ENCODE peak calls at places on chromosome X, in five cellular contexts. One of them, this sample, is unnamed.

GRCh38 chrX:127112726-127113125 is 293.2 kb downstream of the PRR32 start:
- DNase-seq in transverse colon: no peak
- DNase-seq in lower leg skin: no peak
- DNase-seq in neural progenitor cell: no peak
- DNase-seq in dorsolateral prefrontal cortex: no peak
- DNase-seq in this sample: no peak

GRCh38 chrX:15471016-15471415 is 22.1 kb downstream of the PIR start:
- DNase-seq in lower leg skin: peak
- DNase-seq in dorsolateral prefrontal cortex: peak
- DNase-seq in neural progenitor cell: peak
- DNase-seq in transverse colon: peak
- DNase-seq in this sample: peak

GRCh38 chrX:20265221-20265725 is 1.4 kb downstream of the RPS6KA3 start:
- DNase-seq in lower leg skin: peak
- DNase-seq in dorsolateral prefrontal cortex: no peak
- DNase-seq in transverse colon: peak
- DNase-seq in neural progenitor cell: peak
- DNase-seq in this sample: peak

GRCh38 chrX:20037182-20037581 is 46.3 kb upstream of the BCLAF3 start:
- DNase-seq in transverse colon: no peak
- DNase-seq in dorsolateral prefrontal cortex: no peak
- DNase-seq in neural progenitor cell: no peak
- DNase-seq in lower leg skin: no peak
- DNase-seq in this sample: no peak

GRCh38 chrX:154308108-154308946 is 12.7 kb downstream of the TKTL1 start:
- DNase-seq in dorsolateral prefrontal cortex: no peak
- DNase-seq in neural progenitor cell: peak
- DNase-seq in transverse colon: peak
- DNase-seq in lower leg skin: peak
- DNase-seq in this sample: peak

GRCh38 chrX:36961590-36961989 is 46.6 kb upstream of the FAM47C start:
- DNase-seq in lower leg skin: no peak
- DNase-seq in transverse colon: no peak
- DNase-seq in neural progenitor cell: peak
- DNase-seq in dorsolateral prefrontal cortex: no peak
- DNase-seq in this sample: no peak

GRCh38 chrX:1385824-1386223 is 6.1 kb downstream of the SLC25A6 start:
- DNase-seq in lower leg skin: peak
- DNase-seq in neural progenitor cell: no peak
- DNase-seq in dorsolateral prefrontal cortex: no peak
- DNase-seq in transverse colon: no peak
- DNase-seq in this sample: no peak

GRCh38 chrX:74104356-74105065 is 199.5 kb upstream of the ZCCHC13 start:
- DNase-seq in dorsolateral prefrontal cortex: no peak
- DNase-seq in transverse colon: no peak
- DNase-seq in lower leg skin: no peak
- DNase-seq in neural progenitor cell: no peak
- DNase-seq in this sample: no peak

GRCh38 chrX:95057341-95057740 is 1383.3 kb downstream of the FAM133A start:
- DNase-seq in dorsolateral prefrontal cortex: no peak
- DNase-seq in transverse colon: no peak
- DNase-seq in lower leg skin: no peak
- DNase-seq in neural progenitor cell: no peak
- DNase-seq in this sample: no peak

GRCh38 chrX:115595049-115595448 is 34.1 kb downstream of the PLS3 start:
- DNase-seq in transverse colon: no peak
- DNase-seq in lower leg skin: no peak
- DNase-seq in neural progenitor cell: no peak
- DNase-seq in dorsolateral prefrontal cortex: no peak
- DNase-seq in this sample: no peak

GRCh38 chrX:70089575-70090297 is 27.5 kb downstream of the OTUD6A start:
- DNase-seq in transverse colon: no peak
- DNase-seq in lower leg skin: no peak
- DNase-seq in dorsolateral prefrontal cortex: no peak
- DNase-seq in neural progenitor cell: no peak
- DNase-seq in this sample: no peak

GRCh38 chrX:44020693-44021092 is 47.5 kb upstream of the NDP start:
- DNase-seq in neural progenitor cell: no peak
- DNase-seq in dorsolateral prefrontal cortex: no peak
- DNase-seq in transverse colon: no peak
- DNase-seq in lower leg skin: no peak
- DNase-seq in this sample: no peak

GRCh38 chrX:8374041-8374825 is 90.4 kb upstream of the VCX3B start:
- DNase-seq in neural progenitor cell: no peak
- DNase-seq in dorsolateral prefrontal cortex: no peak
- DNase-seq in transverse colon: no peak
- DNase-seq in lower leg skin: no peak
- DNase-seq in this sample: no peak

GRCh38 chrX:147498796-147499195 is 412.9 kb upstream of the FMR1 start:
- DNase-seq in dorsolateral prefrontal cortex: no peak
- DNase-seq in lower leg skin: no peak
- DNase-seq in neural progenitor cell: no peak
- DNase-seq in transverse colon: no peak
- DNase-seq in this sample: no peak

GRCh38 chrX:15973299-15973698 is 118.7 kb upstream of the AP1S2 start:
- DNase-seq in dorsolateral prefrontal cortex: no peak
- DNase-seq in transverse colon: peak
- DNase-seq in lower leg skin: no peak
- DNase-seq in neural progenitor cell: peak
- DNase-seq in this sample: peak

GRCh38 chrX:23389196-23389792 is 54.6 kb downstream of the PTCHD1 start:
- DNase-seq in transverse colon: no peak
- DNase-seq in dorsolateral prefrontal cortex: no peak
- DNase-seq in lower leg skin: no peak
- DNase-seq in neural progenitor cell: no peak
- DNase-seq in this sample: no peak

GRCh38 chrX:13386636-13387035 is 66.8 kb upstream of the ATXN3L start:
- DNase-seq in lower leg skin: no peak
- DNase-seq in transverse colon: no peak
- DNase-seq in dorsolateral prefrontal cortex: no peak
- DNase-seq in neural progenitor cell: no peak
- DNase-seq in this sample: no peak

GRCh38 chrX:50100188-50100587 is 100.6 kb downstream of the AKAP4 start:
- DNase-seq in transverse colon: no peak
- DNase-seq in dorsolateral prefrontal cortex: no peak
- DNase-seq in lower leg skin: no peak
- DNase-seq in neural progenitor cell: peak
- DNase-seq in this sample: no peak

GRCh38 chrX:66074920-66075879 is 35.3 kb upstream of the VSIG4 start:
- DNase-seq in dorsolateral prefrontal cortex: peak
- DNase-seq in neural progenitor cell: no peak
- DNase-seq in transverse colon: peak
- DNase-seq in lower leg skin: peak
- DNase-seq in this sample: no peak

GRCh38 chrX:10014462-10015373 is 47.6 kb downstream of the CLDN34 start:
- DNase-seq in dorsolateral prefrontal cortex: peak
- DNase-seq in neural progenitor cell: peak
- DNase-seq in lower leg skin: peak
- DNase-seq in transverse colon: peak
- DNase-seq in this sample: peak

GRCh38 chrX:40086569-40087335 is 11.0 kb downstream of the BCOR start:
- DNase-seq in lower leg skin: no peak
- DNase-seq in dorsolateral prefrontal cortex: peak
- DNase-seq in transverse colon: no peak
- DNase-seq in neural progenitor cell: peak
- DNase-seq in this sample: no peak

GRCh38 chrX:11241720-11242119 is 51.5 kb upstream of the AMELX start:
- DNase-seq in lower leg skin: no peak
- DNase-seq in transverse colon: no peak
- DNase-seq in dorsolateral prefrontal cortex: no peak
- DNase-seq in neural progenitor cell: no peak
- DNase-seq in this sample: no peak

GRCh38 chrX:26295425-26295824 is 79.5 kb downstream of the MAGEB5 start:
- DNase-seq in transverse colon: no peak
- DNase-seq in dorsolateral prefrontal cortex: no peak
- DNase-seq in lower leg skin: no peak
- DNase-seq in neural progenitor cell: no peak
- DNase-seq in this sample: no peak

GRCh38 chrX:40109288-40110008 is 11.7 kb upstream of the BCOR start:
- DNase-seq in dorsolateral prefrontal cortex: no peak
- DNase-seq in transverse colon: peak
- DNase-seq in neural progenitor cell: peak
- DNase-seq in lower leg skin: no peak
- DNase-seq in this sample: peak

GRCh38 chrX:16429391-16429790 is 220.6 kb upstream of the S100G start:
- DNase-seq in lower leg skin: no peak
- DNase-seq in transverse colon: no peak
- DNase-seq in dorsolateral prefrontal cortex: no peak
- DNase-seq in neural progenitor cell: no peak
- DNase-seq in this sample: no peak

GRCh38 chrX:30865020-30865419 is 24.0 kb downstream of the TAB3 start:
- DNase-seq in dorsolateral prefrontal cortex: no peak
- DNase-seq in neural progenitor cell: peak
- DNase-seq in transverse colon: no peak
- DNase-seq in lower leg skin: no peak
- DNase-seq in this sample: peak

GRCh38 chrX:44873415-44874270 is 655 bp downstream of the KDM6A start:
- DNase-seq in transverse colon: peak
- DNase-seq in neural progenitor cell: peak
- DNase-seq in lower leg skin: peak
- DNase-seq in dorsolateral prefrontal cortex: peak
- DNase-seq in this sample: peak

GRCh38 chrX:128975716-128976115 is 547.6 kb downstream of the SMARCA1 start:
- DNase-seq in neural progenitor cell: peak
- DNase-seq in lower leg skin: no peak
- DNase-seq in dorsolateral prefrontal cortex: peak
- DNase-seq in transverse colon: peak
- DNase-seq in this sample: peak

GRCh38 chrX:425056-425455 is 38.3 kb upstream of the PPP2R3B start:
- DNase-seq in transverse colon: no peak
- DNase-seq in neural progenitor cell: no peak
- DNase-seq in lower leg skin: no peak
- DNase-seq in dorsolateral prefrontal cortex: no peak
- DNase-seq in this sample: no peak

GRCh38 chrX:120450163-120450562 is 18.9 kb downstream of the LAMP2 start:
- DNase-seq in neural progenitor cell: peak
- DNase-seq in lower leg skin: no peak
- DNase-seq in dorsolateral prefrontal cortex: no peak
- DNase-seq in transverse colon: no peak
- DNase-seq in this sample: no peak

GRCh38 chrX:109826954-109827708 is 94.1 kb upstream of the ACSL4 start:
- DNase-seq in lower leg skin: no peak
- DNase-seq in dorsolateral prefrontal cortex: no peak
- DNase-seq in transverse colon: no peak
- DNase-seq in neural progenitor cell: no peak
- DNase-seq in this sample: no peak
- TF ChIP-seq CTCF in lower leg skin: no peak
- TF ChIP-seq CTCF in dorsolateral prefrontal cortex: no peak
- TF ChIP-seq CTCF in transverse colon: no peak
- TF ChIP-seq CTCF in neural progenitor cell: no peak
- TF ChIP-seq CTCF in this sample: no peak

DNA sequence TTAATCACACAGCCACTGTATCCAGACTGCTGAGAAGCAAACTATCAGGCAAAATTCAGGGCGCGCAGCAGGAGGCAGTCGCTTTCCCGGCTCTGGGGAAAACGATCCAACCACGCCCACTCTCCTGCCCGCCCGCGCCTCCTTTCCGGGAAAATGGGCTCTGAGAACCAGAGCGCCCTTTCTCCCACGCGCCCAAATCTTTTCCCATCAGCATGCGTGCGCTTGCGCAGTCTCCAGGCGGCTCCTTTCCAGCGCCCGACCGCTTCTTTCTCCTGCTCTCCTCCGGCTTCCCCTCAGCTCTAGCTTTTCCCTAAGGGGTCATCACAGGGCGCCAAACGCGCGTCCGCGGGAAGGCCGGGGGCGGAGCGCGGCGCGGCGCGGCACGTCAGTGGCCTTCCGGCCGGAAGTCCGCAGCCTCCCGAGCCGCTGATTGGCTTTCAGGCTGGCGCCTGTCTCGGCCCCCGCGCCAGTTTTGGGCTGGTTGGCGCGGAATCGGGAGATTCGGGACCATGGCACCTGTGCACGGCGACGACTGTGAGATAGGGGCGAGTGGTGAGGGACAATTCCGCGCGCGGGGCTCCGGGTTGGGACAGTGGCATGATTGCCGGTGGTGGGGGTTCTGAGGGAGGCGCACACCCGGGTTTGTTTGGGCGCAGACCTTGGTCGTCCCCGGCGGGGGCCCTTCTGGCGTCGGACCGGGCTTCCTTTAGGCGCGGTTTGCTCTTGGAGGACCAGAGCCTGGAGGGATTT is at the start of gene POLA1:
- DNase-seq in dorsolateral prefrontal cortex: peak
- DNase-seq in transverse colon: peak
- DNase-seq in neural progenitor cell: peak
- DNase-seq in lower leg skin: peak
- DNase-seq in this sample: peak
- TF ChIP-seq CTCF in dorsolateral prefrontal cortex: peak
- TF ChIP-seq CTCF in transverse colon: no peak
- TF ChIP-seq CTCF in neural progenitor cell: peak
- TF ChIP-seq CTCF in lower leg skin: no peak
- TF ChIP-seq CTCF in this sample: peak

DNA sequence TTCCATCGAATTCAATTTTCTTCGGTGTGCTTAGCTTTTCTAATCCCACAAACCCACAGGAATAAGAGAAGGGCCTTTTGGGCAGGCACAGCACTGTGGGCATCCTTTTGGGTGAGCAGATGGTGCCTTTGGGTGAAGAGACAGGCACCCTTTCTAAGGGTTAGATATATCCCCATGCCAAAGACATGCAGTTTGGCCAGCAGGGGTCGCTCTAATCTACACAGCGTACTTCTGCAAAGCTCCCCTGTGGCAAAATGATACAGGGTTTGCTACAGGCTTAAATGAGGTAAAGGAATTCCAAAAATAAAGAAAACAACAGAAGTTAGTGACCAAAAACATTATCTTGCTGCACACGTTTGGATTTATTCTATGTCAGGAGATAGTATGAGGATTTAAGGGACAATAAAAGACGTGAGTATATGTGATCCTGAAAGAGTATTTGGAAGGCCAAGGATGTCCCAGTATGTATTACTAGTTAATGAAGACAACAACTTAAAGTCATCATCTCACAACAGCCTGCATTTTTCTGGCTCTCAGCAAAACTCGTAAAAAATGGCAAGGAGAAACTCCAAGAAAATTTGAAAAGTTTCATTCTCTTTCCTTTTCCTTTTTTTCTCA is 49.5 kb downstream of the PHEX start:
- DNase-seq in dorsolateral prefrontal cortex: no peak
- DNase-seq in transverse colon: peak
- DNase-seq in lower leg skin: no peak
- DNase-seq in neural progenitor cell: peak
- DNase-seq in this sample: peak
- TF ChIP-seq CTCF in dorsolateral prefrontal cortex: no peak
- TF ChIP-seq CTCF in transverse colon: peak
- TF ChIP-seq CTCF in lower leg skin: no peak
- TF ChIP-seq CTCF in neural progenitor cell: peak
- TF ChIP-seq CTCF in this sample: peak

GRCh38 chrX:118627084-118627758 is 100.2 kb upstream of the IL13RA1 start:
- DNase-seq in lower leg skin: no peak
- DNase-seq in neural progenitor cell: no peak
- DNase-seq in dorsolateral prefrontal cortex: no peak
- DNase-seq in transverse colon: no peak
- DNase-seq in this sample: no peak
- TF ChIP-seq CTCF in lower leg skin: no peak
- TF ChIP-seq CTCF in neural progenitor cell: peak
- TF ChIP-seq CTCF in dorsolateral prefrontal cortex: peak
- TF ChIP-seq CTCF in transverse colon: no peak
- TF ChIP-seq CTCF in this sample: peak

GRCh38 chrX:106696502-106696901 is 30.0 kb upstream of the RNF128 start:
- DNase-seq in lower leg skin: no peak
- DNase-seq in dorsolateral prefrontal cortex: no peak
- DNase-seq in transverse colon: no peak
- DNase-seq in neural progenitor cell: no peak
- DNase-seq in this sample: no peak
- TF ChIP-seq CTCF in lower leg skin: no peak
- TF ChIP-seq CTCF in dorsolateral prefrontal cortex: no peak
- TF ChIP-seq CTCF in transverse colon: no peak
- TF ChIP-seq CTCF in neural progenitor cell: peak
- TF ChIP-seq CTCF in this sample: no peak